ENCODE peak calls at places on chromosomes 16 and 17, in five cellular contexts. H, N, Z, T and A are unnamed samples.

GRCh38 chr17:55746466-55746865 is 4.4 kb upstream of the PCTP start:
- DNase-seq in Z (no peak), H (no peak), N (no peak), T (no peak), A (no peak)

GRCh38 chr16:87016636-87017035 is 300.6 kb downstream of the C16orf95 start:
- DNase-seq in T (peak), Z (no peak), H (no peak), N (no peak), A (no peak)

GRCh38 chr16:997440-998051 is 16.0 kb downstream of the SOX8 start:
- DNase-seq in N (no peak), T (peak), Z (no peak), H (no peak), A (peak)

GRCh38 chr17:34269969-34270368 is at the start of gene CCL7:
- DNase-seq in N (no peak), T (no peak), H (no peak), Z (no peak), A (peak)

GRCh38 chr17:47879028-47879585 is 16.9 kb upstream of the SP2 start:
- DNase-seq in T (no peak), H (no peak), N (no peak), Z (no peak), A (peak)

GRCh38 chr16:17538942-17539341 is 68.2 kb upstream of the XYLT1 start:
- DNase-seq in T (no peak), H (no peak), N (no peak), Z (no peak), A (peak)

GRCh38 chr16:2751577-2752034 is 832 bp upstream of the SRRM2 start:
- DNase-seq in N (no peak), Z (no peak), H (peak), T (no peak), A (no peak)

GRCh38 chr16:19474617-19475016 is 47.3 kb downstream of the GDE1 start:
- DNase-seq in Z (no peak), H (no peak), N (no peak), T (no peak), A (no peak)

GRCh38 chr17:9329251-9329921 is 246.2 kb downstream of the STX8 start:
- DNase-seq in T (no peak), H (no peak), Z (no peak), N (no peak), A (no peak)

GRCh38 chr16:11556945-11557720 is 29.6 kb downstream of the LITAF start:
- DNase-seq in T (no peak), H (no peak), N (no peak), Z (no peak), A (no peak)

GRCh38 chr16:66274335-66275110 is 92.0 kb upstream of the CDH5 start:
- DNase-seq in N (no peak), H (no peak), T (no peak), Z (no peak), A (peak)

GRCh38 chr16:15810411-15810810 is 46.4 kb downstream of the MYH11 start:
- DNase-seq in N (no peak), Z (no peak), H (no peak), T (no peak), A (peak)

GRCh38 chr16:15961060-15961511 is 11.7 kb downstream of the ABCC1 start:
- DNase-seq in H (peak), T (no peak), N (peak), Z (no peak), A (no peak)

GRCh38 chr17:11730747-11731146 is 132.5 kb downstream of the DNAH9 start:
- DNase-seq in H (no peak), N (no peak), T (no peak), Z (no peak), A (no peak)

GRCh38 chr17:58377005-58377660 is 25.1 kb upstream of the SUPT4H1 start:
- DNase-seq in Z (no peak), H (no peak), N (no peak), T (no peak), A (no peak)

GRCh38 chr17:3798273-3799180 is 2.5 kb downstream of the ITGAE start:
- DNase-seq in N (no peak), H (peak), T (no peak), Z (no peak), A (no peak)

GRCh38 chr17:79831367-79832210 is 7.7 kb downstream of the CBX4 start:
- DNase-seq in N (no peak), T (peak), Z (peak), H (no peak), A (no peak)

GRCh38 chr17:38942641-38943040 is 17.2 kb downstream of the LASP1NB start:
- DNase-seq in Z (no peak), H (no peak), N (no peak), T (no peak), A (no peak)

GRCh38 chr17:76659928-76660614 is 16.5 kb upstream of the ST6GALNAC1 start:
- DNase-seq in T (peak), N (no peak), H (no peak), Z (no peak), A (no peak)

GRCh38 chr16:10668322-10669045 is 26.2 kb downstream of the TEKT5 start:
- DNase-seq in N (no peak), Z (peak), H (peak), T (peak), A (no peak)

GRCh38 chr17:37299257-37299985 is 76.4 kb upstream of the C17orf78 start:
- DNase-seq in N (no peak), H (no peak), T (no peak), Z (no peak), A (no peak)

GRCh38 chr17:39664581-39665561 is at the start of gene TCAP:
- DNase-seq in Z (no peak), N (no peak), H (no peak), T (no peak), A (no peak)

GRCh38 chr16:56950881-56951771 is 10.6 kb upstream of the CETP start:
- DNase-seq in N (no peak), T (peak), H (peak), Z (peak), A (peak)

GRCh38 chr17:27562777-27563455 is 68.1 kb upstream of the LGALS9 start:
- DNase-seq in N (no peak), H (no peak), Z (no peak), T (no peak), A (no peak)

GRCh38 chr16:84115919-84116719 is 623 bp downstream of the MBTPS1 start:
- DNase-seq in N (no peak), H (no peak), T (no peak), Z (no peak), A (peak)

GRCh38 chr16:11391576-11391975 is 46.3 kb downstream of the RMI2 start:
- DNase-seq in T (no peak), Z (no peak), H (peak), N (no peak), A (no peak)

GRCh38 chr16:9844361-9844760 is 337.9 kb downstream of the GRIN2A start:
- DNase-seq in T (no peak), Z (no peak), H (no peak), N (no peak), A (no peak)

GRCh38 chr16:25012525-25012991 is 2.6 kb downstream of the ARHGAP17 start:
- DNase-seq in T (no peak), Z (no peak), H (no peak), N (no peak), A (peak)

GRCh38 chr17:8186787-8187516 is 3.0 kb downstream of the BORCS6 start:
- DNase-seq in N (peak), H (peak), T (peak), Z (peak), A (peak)
- TF ChIP-seq CTCF in N (peak), H (no peak), T (no peak), Z (peak), A (no peak)

DNA sequence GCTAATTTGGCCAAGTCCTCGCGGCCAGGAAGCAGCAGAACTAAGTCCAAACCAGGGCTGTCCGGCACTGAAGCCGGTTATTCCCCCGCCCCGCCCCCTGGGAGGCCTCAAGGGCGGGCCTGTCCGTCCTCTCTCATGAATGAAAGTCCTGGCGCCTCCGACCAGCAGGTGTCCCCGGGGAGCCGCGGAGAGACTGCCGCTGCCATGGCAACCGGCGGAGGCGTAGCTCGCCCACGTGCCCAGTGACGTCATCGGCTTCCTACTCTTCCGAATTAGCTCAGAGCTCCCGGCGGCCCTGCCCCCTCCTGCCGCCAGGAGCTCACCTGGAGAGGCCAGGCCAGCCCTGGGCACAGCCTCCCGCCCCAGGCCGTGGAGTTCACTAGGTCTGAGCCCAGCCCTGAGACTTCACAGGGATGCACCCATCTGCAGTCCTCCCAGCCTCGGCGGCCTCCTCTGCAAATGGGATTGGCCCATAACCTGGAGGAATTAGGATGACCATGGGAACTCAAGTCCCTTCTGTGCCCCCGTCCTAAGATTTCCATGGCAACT is 1.3 kb downstream of the SPATA2L start:
- DNase-seq in T (peak), N (peak), Z (peak), H (peak), A (peak)
- TF ChIP-seq CTCF in T (peak), N (peak), Z (peak), H (peak), A (peak)

GRCh38 chr16:88309905-88310259 is 72.9 kb upstream of the ZNF469 start:
- DNase-seq in H (no peak), N (no peak), T (no peak), Z (no peak), A (no peak)

GRCh38 chr16:88306860-88307545 is 75.8 kb upstream of the ZNF469 start:
- DNase-seq in Z (no peak), N (no peak), H (no peak), T (no peak), A (peak)

GRCh38 chr16:88306411-88306810 is 76.3 kb upstream of the ZNF469 start:
- DNase-seq in N (no peak), T (no peak), Z (no peak), H (no peak), A (no peak)

GRCh38 chr16:88309174-88309904 is 73.4 kb upstream of the ZNF469 start:
- DNase-seq in Z (no peak), N (no peak), T (no peak), H (no peak), A (no peak)

GRCh38 chr16:88308441-88309173 is 74.2 kb upstream of the ZNF469 start:
- DNase-seq in T (no peak), H (no peak), N (no peak), Z (no peak), A (no peak)
- TF ChIP-seq CTCF in T (no peak), H (no peak), N (peak), Z (no peak), A (no peak)

GRCh38 chr17:67534941-67535340 is 157.9 kb downstream of the PITPNC1 start:
- DNase-seq in T (no peak), N (no peak), Z (no peak), H (no peak), A (no peak)
- TF ChIP-seq CTCF in T (no peak), N (no peak), Z (no peak), H (no peak), A (no peak)

GRCh38 chr16:30658731-30659506 is 688 bp downstream of the FBRS start:
- DNase-seq in Z (no peak), N (peak), T (peak), H (peak), A (peak)
- TF ChIP-seq CTCF in Z (no peak), N (peak), T (no peak), H (no peak), A (peak)

GRCh38 chr17:49514374-49514738 is 19.3 kb downstream of the NGFR start:
- DNase-seq in H (no peak), N (no peak), Z (no peak), T (no peak), A (no peak)
- TF ChIP-seq CTCF in H (no peak), N (no peak), Z (peak), T (no peak), A (peak)

GRCh38 chr17:19867094-19867653 is 562 bp downstream of the ULK2 start:
- DNase-seq in Z (peak), T (peak), H (peak), N (no peak), A (peak)

DNA sequence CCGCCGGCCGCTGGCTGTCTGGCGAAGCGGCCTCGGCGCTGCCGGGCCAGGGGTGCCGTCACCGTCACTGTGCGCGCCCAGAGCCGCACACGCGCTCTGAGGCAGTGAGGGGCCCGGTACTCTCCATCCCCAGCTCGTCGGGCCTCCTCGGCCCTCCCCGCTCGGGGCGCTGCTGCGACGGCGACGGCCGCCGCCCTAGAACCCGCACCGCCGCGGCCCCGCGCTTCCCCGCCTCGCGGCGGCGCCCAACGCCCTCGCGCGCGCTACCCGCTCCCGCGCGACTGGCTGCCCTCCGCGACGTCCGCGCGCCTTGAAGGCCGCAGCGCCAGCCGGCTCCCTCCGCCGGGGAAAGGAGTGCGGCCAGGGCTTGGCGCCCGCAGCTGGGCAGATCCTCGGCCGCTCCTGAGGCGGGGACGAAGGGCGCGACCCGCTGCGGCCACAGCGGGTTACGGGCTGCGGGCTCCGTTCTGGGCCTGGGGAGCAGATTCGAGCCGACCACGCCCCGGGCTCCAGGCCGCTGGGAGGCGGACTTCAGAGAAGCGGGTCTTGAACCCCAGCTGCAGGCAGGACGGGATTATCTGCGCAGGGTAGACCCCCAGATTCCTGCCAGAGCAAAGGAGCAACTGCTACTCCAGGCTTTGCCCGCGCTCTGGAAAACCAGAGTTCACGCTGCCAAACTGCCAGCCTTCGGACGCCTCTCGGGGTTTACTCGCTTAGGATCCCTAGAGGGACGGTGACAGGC is at the start of gene ULK2:
- DNase-seq in Z (peak), T (peak), N (no peak), H (peak), A (peak)
- TF ChIP-seq CTCF in Z (peak), T (no peak), N (no peak), H (no peak), A (no peak)

DNA sequence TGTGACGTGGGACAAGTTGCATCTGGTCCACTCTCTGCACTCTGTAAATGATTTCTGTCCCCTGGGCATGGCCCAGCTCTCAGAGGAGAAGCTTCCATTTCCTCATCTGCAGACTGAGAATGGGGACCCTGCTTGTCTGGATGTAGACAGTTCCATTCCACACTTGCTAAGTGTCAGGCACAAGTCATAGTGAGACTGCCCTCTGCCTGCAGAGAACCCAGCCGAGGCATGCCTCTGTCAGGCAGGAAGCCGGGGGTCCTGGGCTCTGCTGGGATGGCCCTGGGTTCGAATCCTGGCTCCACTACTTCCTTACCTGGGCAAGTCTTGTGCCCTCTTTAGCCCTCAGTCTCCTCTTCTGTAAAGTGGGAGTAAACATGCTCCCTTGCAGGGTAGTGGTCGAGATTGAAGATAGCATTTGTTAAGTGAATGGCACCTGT is 4.1 kb downstream of the MAP2K3 start:
- DNase-seq in Z (no peak), N (peak), H (peak), T (no peak), A (no peak)
- TF ChIP-seq CTCF in Z (no peak), N (peak), H (no peak), T (no peak), A (peak)